ENCODE peak calls at places on chromosomes 4 and X, in six cellular contexts. S, D, X, E, Y and I are unnamed samples. For H3K4me1, the result is how much of the 10 kb centered on the place peaks cover.

GRCh38 chrX:120839506-120839905 is 36.2 kb downstream of the CT47B1 start:
- DNase-seq in X (no peak), E (no peak), S (no peak), Y (no peak), D (no peak), I (no peak)

GRCh38 chr4:94332983-94333590 is 9.5 kb downstream of the HPGDS start:
- DNase-seq in E (no peak), X (no peak), D (peak), Y (no peak), S (no peak), I (no peak)

GRCh38 chrX:106726485-106727437 is at the start of gene RNF128:
- DNase-seq in S (peak), D (peak), E (peak), Y (no peak), X (no peak), I (peak)

GRCh38 chr4:4765811-4766210 is 93.7 kb upstream of the MSX1 start:
- DNase-seq in Y (no peak), E (no peak), S (no peak), X (no peak), D (no peak), I (no peak)

GRCh38 chr4:101643201-101643600 is 147.3 kb upstream of the BANK1 start:
- DNase-seq in Y (no peak), E (no peak), D (no peak), X (no peak), S (no peak), I (no peak)

GRCh38 chrX:76919761-76920160 is 492.3 kb downstream of the MAGEE1 start:
- DNase-seq in D (no peak), E (no peak), X (no peak), S (no peak), Y (no peak), I (no peak)

GRCh38 chr4:106287353-106287969 is 28.5 kb downstream of the TBCK start:
- DNase-seq in Y (no peak), D (no peak), E (no peak), S (no peak), X (no peak), I (no peak)

GRCh38 chr4:40379248-40379647 is 44.1 kb downstream of the CHRNA9 start:
- DNase-seq in S (no peak), X (no peak), Y (no peak), E (no peak), D (no peak), I (no peak)

GRCh38 chr4:138405934-138406567 is 163.9 kb upstream of the SLC7A11 start:
- DNase-seq in E (no peak), D (no peak), Y (no peak), S (no peak), X (no peak), I (no peak)

GRCh38 chr4:161546902-161547301 is 616.9 kb downstream of the FSTL5 start:
- DNase-seq in S (no peak), E (no peak), Y (no peak), D (no peak), X (no peak), I (no peak)

GRCh38 chr4:123024710-123025109 is 102.3 kb upstream of the NUDT6 start:
- DNase-seq in E (no peak), X (no peak), D (no peak), S (no peak), Y (no peak), I (no peak)

GRCh38 chr4:58807843-58808605 is 1697.8 kb upstream of the IGFBP7 start:
- DNase-seq in E (no peak), X (no peak), S (no peak), Y (no peak), D (no peak), I (no peak)

GRCh38 chr4:8546766-8547107 is 33.5 kb upstream of the GPR78 start:
- DNase-seq in D (no peak), E (no peak), X (no peak), S (no peak), Y (no peak), I (no peak)

GRCh38 chr4:146577111-146577510 is 55.4 kb upstream of the SLC10A7 start:
- DNase-seq in D (no peak), Y (no peak), E (no peak), S (no peak), X (no peak), I (no peak)

GRCh38 chr4:179750374-179750773 is 2308.1 kb upstream of the AGA start:
- DNase-seq in D (no peak), E (no peak), X (no peak), Y (no peak), S (no peak), I (no peak)

GRCh38 chrX:9807355-9808182 is 21.3 kb downstream of the SHROOM2 start:
- DNase-seq in Y (no peak), X (no peak), E (no peak), D (no peak), S (peak), I (no peak)

GRCh38 chrX:15680401-15680800 is 15.8 kb upstream of the CLTRN start:
- DNase-seq in E (no peak), D (no peak), S (no peak), Y (no peak), X (no peak), I (no peak)

DNA sequence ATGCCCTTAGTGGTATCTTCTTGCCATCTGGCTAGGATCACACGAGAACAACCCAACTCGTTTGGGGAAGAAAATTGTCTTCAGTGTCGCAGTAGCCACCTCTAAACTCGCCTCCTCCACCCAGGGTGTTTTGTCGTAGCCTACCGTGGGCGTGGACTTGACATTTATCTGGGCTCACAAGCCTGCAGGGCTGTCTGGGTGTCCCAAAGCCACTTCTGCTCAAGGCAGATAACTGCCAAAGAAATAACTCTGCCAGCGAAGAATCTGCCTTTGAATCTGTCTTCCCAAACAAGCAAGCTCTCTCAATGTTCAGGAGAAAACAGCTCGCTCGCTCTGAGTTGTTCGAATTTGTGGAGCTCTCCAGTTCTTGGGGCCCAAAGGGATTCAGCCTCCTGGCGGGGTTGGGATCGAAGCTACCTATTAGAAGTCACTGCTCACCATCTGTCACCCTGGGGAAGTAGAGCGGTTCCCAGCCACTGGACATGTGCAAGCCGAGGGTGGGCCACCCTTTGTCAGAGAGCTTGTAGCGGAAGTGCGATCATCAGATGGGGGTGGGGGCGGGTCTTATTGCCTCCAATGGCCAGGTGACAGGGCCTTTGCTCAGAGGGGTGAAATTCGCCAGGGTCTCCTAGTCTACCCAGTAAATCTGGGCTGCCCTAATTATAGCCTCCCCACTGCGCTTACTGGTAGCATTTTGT is 14.8 kb downstream of the BLOC1S4 start:
- DNase-seq in X (no peak), E (no peak), S (no peak), D (no peak), Y (no peak), I (peak)
- H3K4me1 ChIP-seq in X (under half), E (under half), S (under half), D (under half), Y (under half), I (under half)

GRCh38 chr4:73970945-73971344 is 10.9 kb downstream of the PF4 start:
- DNase-seq in Y (no peak), S (no peak), E (no peak), D (no peak), X (no peak), I (no peak)

GRCh38 chr4:73974352-73974751 is 7.5 kb downstream of the PF4 start:
- DNase-seq in E (no peak), D (no peak), X (no peak), S (no peak), Y (no peak), I (no peak)

GRCh38 chr4:73967891-73968290 is 13.9 kb downstream of the PF4 start:
- DNase-seq in S (no peak), D (no peak), E (no peak), X (no peak), Y (no peak), I (no peak)

GRCh38 chr4:73964862-73965611 is 16.8 kb downstream of the PF4 start:
- DNase-seq in D (no peak), S (no peak), E (no peak), X (no peak), Y (no peak), I (no peak)

DNA sequence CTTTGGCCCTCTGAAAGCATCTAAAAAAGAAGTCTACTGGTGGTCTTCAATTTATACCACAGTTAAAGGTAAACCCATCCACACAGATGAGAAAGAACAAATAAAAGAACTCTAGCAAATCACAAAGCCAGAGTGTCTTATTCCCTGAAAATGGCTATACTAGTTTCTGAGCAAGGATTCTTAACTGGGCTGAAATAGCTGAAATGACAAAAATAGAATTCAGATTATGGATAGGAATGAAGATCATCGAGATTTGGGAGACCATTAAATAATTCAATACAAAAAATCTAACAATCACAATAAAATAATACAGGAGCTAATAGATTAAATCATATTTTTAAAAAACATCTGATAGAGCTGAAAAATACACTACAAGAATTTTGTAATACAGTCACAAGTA is 11.8 kb downstream of the PF4 start:
- DNase-seq in X (no peak), D (no peak), S (no peak), Y (no peak), E (no peak), I (no peak)
- H3K4me1 ChIP-seq in X (under half), D (under half), S (under half), Y (under half), E (under half), I (under half)

GRCh38 chr4:115121351-115122043 is 8.1 kb upstream of the NDST4 start:
- DNase-seq in D (no peak), E (no peak), S (no peak), Y (no peak), X (no peak), I (no peak)
- H3K4me1 ChIP-seq in D (under half), E (under half), S (under half), Y (under half), X (under half), I (under half)

GRCh38 chr4:173367946-173368345 is 2.8 kb upstream of the SAP30 start:
- DNase-seq in X (no peak), D (no peak), S (no peak), Y (no peak), E (no peak), I (no peak)

GRCh38 chr4:173374588-173374987 is 3.8 kb downstream of the SAP30 start:
- DNase-seq in E (no peak), S (no peak), Y (no peak), D (no peak), X (no peak), I (no peak)

GRCh38 chr4:173370130-173370476 is 651 bp upstream of the SAP30 start:
- DNase-seq in E (peak), S (peak), X (peak), Y (peak), D (no peak), I (peak)

GRCh38 chr4:173370477-173371291 is at the start of gene SAP30:
- DNase-seq in X (peak), Y (peak), D (peak), S (peak), E (peak), I (peak)

GRCh38 chr4:173371292-173372192 is 788 bp downstream of the SAP30 start:
- DNase-seq in Y (peak), X (peak), E (peak), S (peak), D (peak), I (peak)
- H3K4me1 ChIP-seq in Y (half or more), X (under half), E (under half), S (under half), D (under half), I (under half)